ENCODE peak calls at places on chromosomes 4 and X, in nine cellular contexts. One of them, this sample, is unnamed.

GRCh38 chr4:152357206-152357605 is 178.7 kb downstream of the FBXW7 start:
- DNase-seq in GM23338: no peak
- DNase-seq in Panc1: no peak
- DNase-seq in K562: no peak
- DNase-seq in SK-N-SH: no peak
- DNase-seq in A549: no peak
- DNase-seq in HCT116: no peak
- DNase-seq in HepG2: no peak
- DNase-seq in GM12878: no peak
- DNase-seq in this sample: no peak

GRCh38 chr4:147707892-147708672 is 23.8 kb upstream of the ARHGAP10 start:
- DNase-seq in GM23338: peak
- DNase-seq in Panc1: peak
- DNase-seq in K562: peak
- DNase-seq in SK-N-SH: peak
- DNase-seq in A549: no peak
- DNase-seq in HCT116: peak
- DNase-seq in HepG2: peak
- DNase-seq in GM12878: no peak
- DNase-seq in this sample: no peak

GRCh38 chrX:149831473-149831872 is 49.5 kb upstream of the MAGEA8 start:
- DNase-seq in GM23338: peak
- DNase-seq in Panc1: no peak
- DNase-seq in K562: no peak
- DNase-seq in SK-N-SH: no peak
- DNase-seq in A549: no peak
- DNase-seq in HCT116: no peak
- DNase-seq in HepG2: no peak
- DNase-seq in GM12878: no peak
- DNase-seq in this sample: no peak

GRCh38 chrX:153928846-153929245 is 2.8 kb upstream of the ARHGAP4 start:
- DNase-seq in GM23338: no peak
- DNase-seq in Panc1: no peak
- DNase-seq in K562: no peak
- DNase-seq in SK-N-SH: no peak
- DNase-seq in A549: no peak
- DNase-seq in HCT116: no peak
- DNase-seq in HepG2: no peak
- DNase-seq in GM12878: no peak
- DNase-seq in this sample: no peak

GRCh38 chr4:176137626-176138025 is 57.8 kb downstream of the SPATA4 start:
- DNase-seq in GM23338: no peak
- DNase-seq in Panc1: no peak
- DNase-seq in K562: no peak
- DNase-seq in SK-N-SH: no peak
- DNase-seq in A549: no peak
- DNase-seq in HCT116: no peak
- DNase-seq in HepG2: no peak
- DNase-seq in GM12878: no peak
- DNase-seq in this sample: no peak

GRCh38 chr4:89438102-89438831 is 130.7 kb upstream of the GPRIN3 start:
- DNase-seq in GM23338: peak
- DNase-seq in Panc1: no peak
- DNase-seq in K562: peak
- DNase-seq in SK-N-SH: peak
- DNase-seq in A549: peak
- DNase-seq in HCT116: peak
- DNase-seq in HepG2: peak
- DNase-seq in GM12878: peak
- DNase-seq in this sample: peak

GRCh38 chrX:27731962-27732361 is 75.8 kb upstream of the MAGEB10 start:
- DNase-seq in GM23338: no peak
- DNase-seq in Panc1: no peak
- DNase-seq in K562: no peak
- DNase-seq in SK-N-SH: no peak
- DNase-seq in A549: no peak
- DNase-seq in HCT116: no peak
- DNase-seq in HepG2: no peak
- DNase-seq in GM12878: no peak
- DNase-seq in this sample: no peak

GRCh38 chr4:183450108-183450507 is 5.7 kb downstream of the CDKN2AIP start:
- DNase-seq in GM23338: no peak
- DNase-seq in Panc1: no peak
- DNase-seq in K562: no peak
- DNase-seq in SK-N-SH: no peak
- DNase-seq in A549: no peak
- DNase-seq in HCT116: no peak
- DNase-seq in HepG2: no peak
- DNase-seq in GM12878: no peak
- DNase-seq in this sample: no peak

DNA sequence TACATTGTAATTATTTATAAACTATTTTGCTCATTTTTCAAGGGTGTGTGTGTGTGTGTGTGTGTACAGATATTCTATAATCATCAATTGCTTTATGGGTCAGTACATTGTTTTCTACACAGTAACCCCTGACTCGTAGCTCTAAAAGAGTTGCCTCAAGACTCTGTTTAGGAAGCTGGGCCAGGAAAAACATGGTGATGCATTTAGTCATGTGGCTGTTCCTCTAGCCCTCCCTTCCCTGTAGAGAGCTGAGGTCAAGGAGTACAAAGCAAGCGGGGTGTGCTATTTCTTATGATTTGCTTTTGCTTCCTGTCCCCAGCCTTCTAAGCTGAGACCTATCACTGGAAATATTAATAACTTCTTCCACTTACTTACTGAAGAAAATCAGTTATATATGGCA is 34.8 kb upstream of the SPANXD start:
- DNase-seq in GM23338: no peak
- DNase-seq in Panc1: no peak
- DNase-seq in K562: no peak
- DNase-seq in SK-N-SH: no peak
- DNase-seq in A549: no peak
- DNase-seq in HCT116: no peak
- DNase-seq in HepG2: no peak
- DNase-seq in GM12878: no peak
- DNase-seq in this sample: no peak
- TF ChIP-seq REST in GM23338: no peak
- TF ChIP-seq REST in Panc1: no peak
- TF ChIP-seq REST in K562: no peak
- TF ChIP-seq REST in SK-N-SH: no peak
- TF ChIP-seq REST in A549: no peak
- TF ChIP-seq REST in HCT116: no peak
- TF ChIP-seq REST in HepG2: no peak
- TF ChIP-seq REST in GM12878: no peak
- TF ChIP-seq REST in this sample: no peak

DNA sequence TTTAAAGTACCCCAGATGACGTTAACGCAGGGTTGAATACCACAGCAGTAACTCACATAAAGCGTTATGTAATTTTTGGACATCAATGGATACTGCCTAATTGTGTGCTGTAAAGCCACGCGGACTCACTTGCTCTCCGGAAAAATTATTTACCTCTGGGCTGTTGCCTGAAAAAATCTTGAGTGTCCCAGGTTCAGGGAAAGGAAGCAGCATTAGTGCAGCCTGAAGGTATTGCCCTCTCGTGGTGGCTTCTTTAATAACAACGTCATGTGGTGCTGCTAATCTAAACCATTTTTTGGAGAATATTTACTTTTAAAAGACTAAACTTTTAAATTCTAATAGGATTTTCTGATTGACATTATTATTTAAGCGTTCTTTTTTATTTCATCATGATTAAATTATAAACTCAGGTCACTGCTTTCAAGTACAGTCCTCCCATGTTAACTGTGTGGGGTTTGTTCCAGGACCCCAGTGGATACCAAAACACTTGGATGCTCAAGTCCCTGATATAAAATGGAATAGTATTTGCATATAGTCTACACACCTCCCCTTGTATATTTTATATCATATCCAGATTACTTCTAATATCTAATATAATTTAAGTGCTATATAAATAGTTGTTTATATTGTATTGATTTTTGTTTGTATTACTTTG is 384.8 kb downstream of the FAM133A start:
- DNase-seq in GM23338: peak
- DNase-seq in Panc1: no peak
- DNase-seq in K562: peak
- DNase-seq in SK-N-SH: peak
- DNase-seq in A549: no peak
- DNase-seq in HCT116: no peak
- DNase-seq in HepG2: peak
- DNase-seq in GM12878: no peak
- DNase-seq in this sample: no peak
- TF ChIP-seq CTCF in GM23338: peak
- TF ChIP-seq CTCF in Panc1: peak
- TF ChIP-seq CTCF in K562: peak
- TF ChIP-seq CTCF in SK-N-SH: peak
- TF ChIP-seq CTCF in A549: peak
- TF ChIP-seq CTCF in HCT116: no peak
- TF ChIP-seq CTCF in HepG2: peak
- TF ChIP-seq CTCF in GM12878: peak
- TF ChIP-seq CTCF in this sample: no peak

DNA sequence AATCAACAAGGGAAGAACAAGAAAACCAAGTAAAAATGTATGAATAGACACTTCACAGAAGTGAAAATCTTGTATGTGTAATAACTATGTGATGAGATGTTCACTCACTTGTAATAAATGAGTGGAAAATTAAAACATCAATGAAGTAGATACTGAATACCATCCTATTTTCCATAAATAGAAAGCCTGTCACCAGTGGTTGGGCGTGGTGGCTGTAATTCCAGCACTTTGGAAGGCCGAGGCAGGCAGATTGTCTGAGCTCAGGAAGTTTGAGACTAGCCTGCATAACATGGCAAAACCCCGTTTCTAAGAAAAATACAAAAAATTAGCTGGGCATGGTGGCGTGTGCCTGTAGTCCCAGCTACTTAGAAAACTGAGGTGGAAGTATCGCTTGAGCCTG is 53.5 kb upstream of the SOD3 start:
- DNase-seq in GM23338: no peak
- DNase-seq in Panc1: no peak
- DNase-seq in K562: no peak
- DNase-seq in SK-N-SH: no peak
- DNase-seq in A549: no peak
- DNase-seq in HCT116: no peak
- DNase-seq in HepG2: no peak
- DNase-seq in GM12878: no peak
- DNase-seq in this sample: no peak
- TF ChIP-seq REST in GM23338: no peak
- TF ChIP-seq REST in Panc1: no peak
- TF ChIP-seq REST in K562: no peak
- TF ChIP-seq REST in SK-N-SH: no peak
- TF ChIP-seq REST in A549: no peak
- TF ChIP-seq REST in HCT116: no peak
- TF ChIP-seq REST in HepG2: no peak
- TF ChIP-seq REST in GM12878: no peak
- TF ChIP-seq REST in this sample: no peak

DNA sequence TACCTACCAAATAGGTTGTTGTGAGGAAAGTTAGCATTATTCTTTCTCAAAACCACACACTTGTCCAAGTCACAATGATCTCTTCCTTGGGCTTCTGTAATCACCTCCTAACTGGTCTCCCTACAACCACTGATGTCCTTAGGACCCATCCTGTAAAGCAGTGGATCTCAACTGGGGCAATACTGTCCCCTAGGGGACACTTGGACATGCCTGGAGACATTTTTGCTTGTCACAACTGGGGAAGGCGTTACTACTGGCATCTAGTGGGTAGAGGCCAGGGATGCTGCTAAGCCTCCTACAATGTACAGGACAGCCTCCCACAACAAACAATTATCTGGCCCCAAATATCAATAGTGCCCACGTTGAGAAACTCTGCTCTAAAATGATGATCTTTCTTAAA is 118.7 kb upstream of the AP1S2 start:
- DNase-seq in GM23338: peak
- DNase-seq in Panc1: peak
- DNase-seq in K562: peak
- DNase-seq in SK-N-SH: peak
- DNase-seq in A549: peak
- DNase-seq in HCT116: peak
- DNase-seq in HepG2: peak
- DNase-seq in GM12878: peak
- DNase-seq in this sample: peak
- TF ChIP-seq CTCF in GM23338: peak
- TF ChIP-seq CTCF in Panc1: peak
- TF ChIP-seq CTCF in K562: peak
- TF ChIP-seq CTCF in SK-N-SH: peak
- TF ChIP-seq CTCF in A549: no peak
- TF ChIP-seq CTCF in HCT116: peak
- TF ChIP-seq CTCF in HepG2: peak
- TF ChIP-seq CTCF in GM12878: peak
- TF ChIP-seq CTCF in this sample: peak

GRCh38 chr4:146524663-146525062 is 2.9 kb upstream of the SLC10A7 start:
- DNase-seq in GM23338: no peak
- DNase-seq in Panc1: no peak
- DNase-seq in K562: no peak
- DNase-seq in SK-N-SH: no peak
- DNase-seq in A549: no peak
- DNase-seq in HCT116: no peak
- DNase-seq in HepG2: no peak
- DNase-seq in GM12878: no peak
- DNase-seq in this sample: no peak

GRCh38 chr4:146520894-146521542 is 722 bp downstream of the SLC10A7 start:
- DNase-seq in GM23338: peak
- DNase-seq in Panc1: no peak
- DNase-seq in K562: peak
- DNase-seq in SK-N-SH: peak
- DNase-seq in A549: peak
- DNase-seq in HCT116: no peak
- DNase-seq in HepG2: peak
- DNase-seq in GM12878: peak
- DNase-seq in this sample: no peak

GRCh38 chr4:146521543-146522097 is at the start of gene SLC10A7:
- DNase-seq in GM23338: peak
- DNase-seq in Panc1: no peak
- DNase-seq in K562: peak
- DNase-seq in SK-N-SH: peak
- DNase-seq in A549: peak
- DNase-seq in HCT116: peak
- DNase-seq in HepG2: peak
- DNase-seq in GM12878: peak
- DNase-seq in this sample: peak

GRCh38 chr4:146522098-146522861 is 540 bp upstream of the SLC10A7 start:
- DNase-seq in GM23338: peak
- DNase-seq in Panc1: no peak
- DNase-seq in K562: peak
- DNase-seq in SK-N-SH: peak
- DNase-seq in A549: peak
- DNase-seq in HCT116: peak
- DNase-seq in HepG2: peak
- DNase-seq in GM12878: peak
- DNase-seq in this sample: peak

GRCh38 chr4:146522862-146523205 is 1.1 kb upstream of the SLC10A7 start:
- DNase-seq in GM23338: peak
- DNase-seq in Panc1: no peak
- DNase-seq in K562: no peak
- DNase-seq in SK-N-SH: no peak
- DNase-seq in A549: peak
- DNase-seq in HCT116: no peak
- DNase-seq in HepG2: peak
- DNase-seq in GM12878: no peak
- DNase-seq in this sample: peak
- TF ChIP-seq REST in GM23338: no peak
- TF ChIP-seq REST in Panc1: no peak
- TF ChIP-seq REST in K562: no peak
- TF ChIP-seq REST in SK-N-SH: no peak
- TF ChIP-seq REST in A549: no peak
- TF ChIP-seq REST in HCT116: no peak
- TF ChIP-seq REST in HepG2: no peak
- TF ChIP-seq REST in GM12878: no peak
- TF ChIP-seq REST in this sample: no peak

This sample was measured in HL-60.